ENCODE peak calls at places on chromosomes 11 and 22, in nine cellular contexts. T is left lung, N is ovary, E is psoas muscle, B is WERI-Rb-1, A is fibroblast of pulmonary artery, S is endodermal cell, X is right lobe of liver, G is adrenal gland. P is an unnamed sample.

GRCh38 chr11:105706025-105706530 is 96.2 kb downstream of the GRIA4 start:
- DNase-seq in T (no peak), N (no peak), E (no peak), B (no peak), A (no peak), S (no peak), X (no peak), G (no peak), P (no peak)

GRCh38 chr11:109547356-109548027 is 125.5 kb downstream of the C11orf87 start:
- DNase-seq in T (no peak), N (no peak), E (no peak), B (no peak), A (peak), S (peak), X (no peak), G (no peak), P (no peak)

GRCh38 chr22:26239561-26239960 is 70.3 kb downstream of the SEZ6L start:
- DNase-seq in T (no peak), N (no peak), E (no peak), B (no peak), A (no peak), S (no peak), X (no peak), G (no peak), P (no peak)

GRCh38 chr11:115677190-115677589 is 173.0 kb upstream of the CADM1 start:
- DNase-seq in T (no peak), N (no peak), E (no peak), B (peak), A (no peak), S (no peak), X (no peak), G (no peak), P (peak)

GRCh38 chr11:131928992-131929391 is 558.6 kb downstream of the NTM start:
- DNase-seq in T (no peak), N (no peak), E (no peak), B (no peak), A (no peak), S (no peak), X (no peak), G (no peak), P (no peak)

GRCh38 chr11:12430912-12431311 is 53.5 kb downstream of the PARVA start:
- DNase-seq in T (no peak), N (peak), E (peak), B (no peak), A (peak), S (no peak), X (no peak), G (no peak), P (peak)

GRCh38 chr11:38019072-38019775 is 1421.2 kb upstream of the RAG2 start:
- DNase-seq in T (no peak), N (no peak), E (no peak), B (peak), A (peak), S (peak), X (no peak), G (no peak), P (no peak)

GRCh38 chr11:114953039-114953438 is 274.7 kb downstream of the NXPE2 start:
- DNase-seq in T (no peak), N (no peak), E (no peak), B (peak), A (no peak), S (peak), X (no peak), G (no peak), P (no peak)

GRCh38 chr11:4606231-4607015 is 1.6 kb downstream of the TRIM68 start:
- DNase-seq in T (no peak), N (no peak), E (no peak), B (no peak), A (peak), S (no peak), X (no peak), G (no peak), P (no peak)

GRCh38 chr11:46895821-46896220 is 22.5 kb downstream of the LRP4 start:
- DNase-seq in T (no peak), N (no peak), E (peak), B (no peak), A (no peak), S (peak), X (peak), G (no peak), P (peak)

GRCh38 chr11:28342704-28343103 is 234.5 kb downstream of the METTL15 start:
- DNase-seq in T (no peak), N (no peak), E (no peak), B (no peak), A (peak), S (no peak), X (no peak), G (no peak), P (no peak)

DNA sequence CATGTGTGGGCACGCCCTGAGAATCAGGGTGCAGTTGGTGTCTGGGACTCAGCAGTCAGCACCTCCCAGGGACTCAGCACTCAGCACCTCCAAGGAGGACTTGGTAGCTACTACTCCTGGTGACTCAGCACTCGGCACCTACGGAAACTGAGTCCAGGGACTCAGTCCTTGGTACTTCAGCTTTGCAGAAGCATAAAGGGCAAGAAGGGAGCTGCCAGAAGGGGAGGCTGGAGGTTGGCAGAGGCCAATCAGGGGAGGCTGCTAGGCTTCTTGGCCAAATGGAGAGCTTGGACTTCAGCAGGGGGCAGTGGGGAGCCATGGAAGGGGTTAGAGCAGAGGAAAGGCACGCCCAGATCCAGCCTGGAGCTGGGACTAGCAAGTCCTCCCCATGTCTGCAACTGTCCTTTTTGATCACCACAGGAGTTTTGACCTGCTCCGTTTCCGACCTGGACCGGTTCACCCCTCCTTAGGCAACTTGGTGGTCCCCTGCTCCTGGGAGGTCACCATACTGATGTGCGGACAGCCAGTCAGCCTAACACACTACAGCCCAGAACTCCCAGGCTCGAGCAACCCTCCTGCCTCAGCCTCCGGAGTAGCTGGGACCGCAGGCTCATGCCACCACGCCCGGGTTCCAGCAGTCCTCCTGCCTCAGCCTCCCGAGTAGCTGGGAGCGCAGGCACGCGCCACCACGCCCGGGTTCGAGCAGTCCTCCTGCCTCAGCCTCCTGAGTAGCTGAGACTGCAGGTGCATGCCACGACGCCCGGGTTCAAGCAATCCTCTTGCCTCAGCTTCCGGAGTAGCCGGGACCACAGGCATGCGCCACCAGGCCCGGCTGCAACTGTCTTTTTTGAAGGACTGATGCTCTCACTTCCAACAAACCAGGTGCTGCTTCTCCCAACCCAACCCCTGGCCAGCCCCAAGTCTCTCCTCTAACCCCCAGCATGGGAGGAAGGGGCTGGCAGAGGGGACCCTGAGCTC is 1.5 kb downstream of the ANO9 start:
- DNase-seq in T (peak), N (no peak), E (peak), B (no peak), A (peak), S (no peak), X (peak), G (no peak), P (no peak)
- TF ChIP-seq CTCF in T (no peak), N (no peak), E (no peak), B (peak), A (peak), S (peak), X (no peak), G (peak), P (no peak)

GRCh38 chr11:13963949-13964770 is 1.6 kb downstream of the SPON1 start:
- DNase-seq in T (peak), N (peak), E (no peak), B (no peak), A (no peak), S (peak), X (peak), G (peak), P (peak)
- H3K4me3 ChIP-seq in T (peak), N (peak), E (peak), B (no peak), A (no peak), S (peak), X (no peak), G (no peak), P (no peak)

GRCh38 chr11:22472306-22472705 is 134.1 kb downstream of the SLC17A6 start:
- DNase-seq in T (no peak), N (no peak), E (no peak), B (no peak), A (peak), S (peak), X (no peak), G (no peak), P (no peak)
- TF ChIP-seq CTCF in T (no peak), N (no peak), E (peak), B (no peak), A (peak), S (peak), X (no peak), G (no peak), P (no peak)

DNA sequence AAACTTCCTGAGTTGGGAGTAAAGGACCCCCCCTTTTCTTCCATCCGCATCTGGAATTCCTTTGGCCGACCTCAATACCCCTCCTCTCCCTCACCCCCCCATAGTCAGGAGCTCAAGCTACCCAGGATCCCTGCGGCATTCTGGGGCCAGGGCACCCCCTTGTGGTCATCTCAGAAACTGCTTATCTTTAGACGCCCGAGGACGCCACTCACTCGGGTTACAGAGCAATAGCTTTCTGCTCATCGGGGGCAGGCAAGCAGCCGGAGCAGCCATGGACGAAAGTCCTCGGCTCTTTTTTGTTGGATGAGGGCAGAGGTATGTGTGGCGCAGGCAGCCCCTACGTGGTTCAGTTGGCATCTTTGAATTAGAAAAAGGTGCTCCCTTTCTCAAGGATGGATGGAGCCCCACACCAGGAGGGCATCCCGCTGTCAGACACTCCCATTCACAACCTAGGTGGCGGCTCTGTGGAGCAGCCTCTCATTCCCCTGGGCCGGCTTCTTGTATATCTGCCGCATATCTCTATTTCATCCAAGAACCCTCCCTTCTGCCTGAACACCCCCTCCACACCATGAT is 2.3 kb downstream of the C1QTNF5 start:
- DNase-seq in T (no peak), N (peak), E (peak), B (peak), A (peak), S (peak), X (peak), G (peak), P (peak)
- H3K4me3 ChIP-seq in T (peak), N (no peak), E (peak), B (peak), A (peak), S (peak), X (no peak), G (no peak), P (no peak)

GRCh38 chr11:94993400-94993943 is 20.0 kb downstream of the KDM4D start:
- DNase-seq in T (no peak), N (no peak), E (no peak), B (no peak), A (no peak), S (no peak), X (no peak), G (no peak), P (no peak)

GRCh38 chr11:94998285-94998684 is 24.8 kb downstream of the KDM4D start:
- DNase-seq in T (no peak), N (no peak), E (no peak), B (no peak), A (no peak), S (no peak), X (no peak), G (no peak), P (no peak)

DNA sequence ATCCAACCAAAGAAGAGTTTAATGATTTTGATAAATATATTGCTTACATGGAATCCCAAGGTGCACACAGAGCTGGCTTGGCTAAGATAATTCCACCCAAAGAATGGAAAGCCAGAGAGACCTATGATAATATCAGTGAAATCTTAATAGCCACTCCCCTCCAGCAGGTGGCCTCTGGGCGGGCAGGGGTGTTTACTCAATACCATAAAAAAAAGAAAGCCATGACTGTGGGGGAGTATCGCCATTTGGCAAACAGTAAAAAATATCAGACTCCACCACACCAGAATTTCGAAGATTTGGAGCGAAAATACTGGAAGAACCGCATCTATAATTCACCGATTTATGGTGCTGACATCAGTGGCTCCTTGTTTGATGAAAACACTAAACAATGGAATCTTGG is 23.9 kb downstream of the KDM4D start:
- DNase-seq in T (no peak), N (no peak), E (no peak), B (no peak), A (no peak), S (no peak), X (no peak), G (no peak), P (no peak)
- TF ChIP-seq CTCF in T (no peak), N (no peak), E (no peak), B (no peak), A (no peak), S (peak), X (no peak), G (no peak), P (no peak)

GRCh38 chr22:43411040-43411919 is 534 bp upstream of the MPPED1 start:
- DNase-seq in T (no peak), N (no peak), E (peak), B (no peak), A (no peak), S (no peak), X (peak), G (no peak), P (no peak)

GRCh38 chr22:43409800-43410199 is 2.0 kb upstream of the MPPED1 start:
- DNase-seq in T (no peak), N (no peak), E (peak), B (no peak), A (no peak), S (no peak), X (peak), G (no peak), P (no peak)

GRCh38 chr22:43411981-43412807 is at the start of gene MPPED1:
- DNase-seq in T (no peak), N (no peak), E (no peak), B (no peak), A (no peak), S (no peak), X (peak), G (no peak), P (no peak)

GRCh38 chr22:43413826-43414225 is 2.0 kb downstream of the MPPED1 start:
- DNase-seq in T (no peak), N (no peak), E (no peak), B (no peak), A (no peak), S (no peak), X (peak), G (no peak), P (no peak)

DNA sequence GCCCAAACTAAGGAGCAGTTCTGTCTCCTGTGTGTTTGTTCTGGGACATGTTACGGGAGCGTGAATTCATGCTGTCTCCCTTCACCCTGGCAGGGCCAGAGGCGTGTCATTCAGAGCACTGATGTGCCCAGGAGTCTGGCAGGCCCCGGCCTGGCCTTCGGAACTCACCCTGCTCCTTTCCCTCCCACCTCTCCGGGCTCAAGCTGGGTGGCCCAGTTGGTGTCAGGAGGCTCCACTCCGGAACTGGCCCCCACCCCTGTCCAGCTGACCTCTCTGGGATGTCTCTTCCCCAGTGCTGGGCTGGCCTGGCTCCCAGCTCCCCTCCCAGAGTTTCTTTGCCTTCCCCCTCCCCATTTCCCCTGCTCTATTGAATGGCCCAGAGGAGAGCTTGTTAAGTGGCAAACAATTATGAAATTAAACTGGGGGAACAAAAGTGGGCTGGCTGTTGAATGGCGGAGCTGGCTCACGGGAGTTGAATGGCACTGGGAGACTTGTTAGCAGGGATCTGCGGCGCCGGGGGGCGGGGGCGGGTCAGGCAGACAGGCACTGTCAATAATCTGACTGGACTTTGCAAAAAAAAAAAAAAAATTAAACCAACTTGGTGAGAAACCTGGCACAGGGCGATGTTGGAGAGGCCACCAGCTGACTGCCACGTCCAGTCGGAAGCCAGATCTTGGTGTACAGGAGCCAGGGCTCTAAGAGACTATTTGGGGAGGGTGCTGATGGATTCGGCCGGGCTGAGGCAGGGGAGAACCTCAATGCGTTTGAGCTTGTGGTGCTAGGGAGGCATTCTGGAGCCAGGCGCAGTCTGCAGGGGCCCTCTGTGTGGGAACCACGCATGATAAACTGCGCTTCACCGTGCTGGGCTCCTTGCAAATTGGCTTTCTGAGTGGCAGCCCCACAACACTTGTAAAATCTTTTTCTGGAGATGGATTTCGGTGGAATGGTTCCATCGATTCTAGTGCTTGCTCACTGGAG is 1.3 kb downstream of the MPPED1 start:
- DNase-seq in T (no peak), N (no peak), E (no peak), B (no peak), A (no peak), S (no peak), X (peak), G (no peak), P (no peak)
- H3K4me3 ChIP-seq in T (no peak), N (no peak), E (no peak), B (no peak), A (no peak), S (no peak), X (no peak), G (no peak), P (no peak)

GRCh38 chr11:126680109-126680508 is 320.5 kb downstream of the KIRREL3 start:
- DNase-seq in T (no peak), N (no peak), E (no peak), B (no peak), A (no peak), S (no peak), X (no peak), G (no peak), P (no peak)

GRCh38 chr11:126679033-126679432 is 321.5 kb downstream of the KIRREL3 start:
- DNase-seq in T (no peak), N (no peak), E (no peak), B (no peak), A (no peak), S (no peak), X (no peak), G (no peak), P (no peak)

GRCh38 chr11:126676536-126676935 is 321.1 kb downstream of the ST3GAL4 start:
- DNase-seq in T (peak), N (no peak), E (no peak), B (no peak), A (no peak), S (no peak), X (no peak), G (no peak), P (no peak)
- TF ChIP-seq CTCF in T (no peak), N (no peak), E (no peak), B (no peak), A (no peak), S (no peak), X (no peak), G (no peak), P (no peak)

DNA sequence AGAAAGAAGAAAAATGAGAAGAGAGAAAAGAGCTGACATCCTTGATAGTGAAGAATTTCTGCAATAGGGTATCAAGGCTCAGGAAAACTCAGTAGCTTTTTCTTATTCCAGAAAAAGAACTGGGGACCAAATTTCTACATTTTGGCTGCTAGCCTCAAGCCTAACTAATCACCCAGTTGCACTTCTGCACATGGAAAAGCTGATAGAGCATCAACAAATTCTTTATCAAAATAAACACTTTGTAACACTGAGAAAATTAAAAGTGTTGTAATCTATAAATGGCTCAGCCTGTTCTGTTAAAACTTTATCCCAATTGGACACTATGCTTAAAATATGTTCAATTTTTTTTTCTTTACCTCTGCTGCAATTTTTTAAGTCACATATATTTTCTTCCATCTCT is 24.8 kb upstream of the SOX6 start:
- DNase-seq in T (no peak), N (no peak), E (no peak), B (no peak), A (no peak), S (no peak), X (no peak), G (no peak), P (no peak)
- H3K4me3 ChIP-seq in T (no peak), N (no peak), E (no peak), B (no peak), A (no peak), S (no peak), X (no peak), G (no peak), P (no peak)

DNA sequence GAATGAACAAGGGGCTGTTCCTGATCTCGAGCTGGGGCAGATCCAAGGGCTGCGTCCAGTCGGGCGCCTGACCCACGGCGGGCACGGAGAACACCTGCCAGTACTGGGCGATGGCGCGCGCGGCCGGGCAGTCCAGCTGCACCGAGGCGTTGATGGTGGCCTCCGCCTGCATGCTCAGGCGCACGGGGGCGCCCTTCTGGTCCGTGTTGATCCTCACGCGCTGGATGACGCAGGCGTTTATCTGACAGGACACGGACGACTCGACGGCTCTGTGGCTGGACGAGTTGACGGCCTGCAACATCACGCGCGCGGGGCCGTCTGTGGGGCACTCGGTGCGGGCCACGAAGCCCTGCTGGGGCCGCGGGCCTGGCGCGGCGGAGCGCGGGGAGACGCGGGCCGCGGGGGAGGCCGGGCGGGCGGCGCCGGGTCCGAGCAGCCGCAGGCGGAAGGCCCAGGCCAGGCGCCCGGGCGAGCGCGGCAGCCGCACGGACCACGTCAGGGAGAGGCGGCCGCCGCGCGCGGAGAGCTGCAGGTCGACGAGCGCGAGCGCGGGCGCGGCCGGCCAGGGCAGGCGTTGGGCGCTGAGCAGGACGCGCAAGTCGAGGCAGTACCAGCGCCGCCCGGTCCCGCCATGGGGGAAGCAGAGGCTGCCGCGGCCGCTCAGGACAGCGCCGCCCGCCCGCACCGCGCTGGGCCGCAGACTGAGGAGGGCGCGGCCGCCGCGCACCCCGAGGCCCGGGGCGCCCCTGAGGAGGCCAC is 515 bp downstream of the PKDREJ start:
- DNase-seq in T (peak), N (peak), E (peak), B (no peak), A (peak), S (peak), X (peak), G (peak), P (peak)
- TF ChIP-seq CTCF in T (peak), N (no peak), E (peak), B (no peak), A (peak), S (peak), X (no peak), G (peak), P (no peak)